ENCODE peak calls at places on chromosomes 4 and X, in eight cellular contexts. K is IMR-90, X is tibial artery, F is ovary, S is tibial nerve, U is HepG2, Y is endodermal cell, N is GM23338. H is an unnamed sample.

GRCh38 chr4:63396269-63396668 is 1013.0 kb downstream of the TECRL start:
- DNase-seq in K (no peak), X (no peak), F (no peak), S (no peak), U (no peak), Y (no peak), N (no peak), H (no peak)

GRCh38 chr4:7546809-7547367 is 112.2 kb upstream of the PSAPL1 start:
- DNase-seq in K (peak; percentile 67), X (no peak), F (no peak), S (no peak), U (no peak), Y (no peak), N (no peak), H (no peak)

GRCh38 chrX:50200907-50201306 is at the start of gene AKAP4:
- DNase-seq in K (no peak), X (no peak), F (no peak), S (no peak), U (no peak), Y (no peak), N (no peak), H (no peak)

GRCh38 chr4:144955104-144955503 is 142.9 kb downstream of the ANAPC10 start:
- DNase-seq in K (no peak), X (no peak), F (no peak), S (no peak), U (no peak), Y (no peak), N (no peak), H (no peak)

GRCh38 chr4:156931267-156931666 is 40.3 kb downstream of the PDGFC start:
- DNase-seq in K (peak; percentile 86), X (no peak), F (no peak), S (no peak), U (peak; percentile 70), Y (no peak), N (no peak), H (no peak)

GRCh38 chr4:150769845-150770244 is 187.9 kb downstream of the MAB21L2 start:
- DNase-seq in K (no peak), X (no peak), F (no peak), S (no peak), U (no peak), Y (no peak), N (no peak), H (no peak)

GRCh38 chr4:16269742-16270522 is 43.7 kb upstream of the TAPT1 start:
- DNase-seq in K (peak; percentile 55), X (no peak), F (no peak), S (no peak), U (no peak), Y (no peak), N (no peak), H (no peak)

GRCh38 chr4:76272091-76272490 is 20.6 kb downstream of the FAM47E start:
- DNase-seq in K (no peak), X (no peak), F (no peak), S (no peak), U (peak; percentile 21), Y (no peak), N (no peak), H (no peak)

GRCh38 chrX:119646515-119646914 is 40.3 kb upstream of the NKRF start:
- DNase-seq in K (no peak), X (no peak), F (no peak), S (no peak), U (no peak), Y (no peak), N (no peak), H (no peak)

GRCh38 chrX:9429767-9430166 is 35.1 kb upstream of the TBL1X start:
- DNase-seq in K (no peak), X (no peak), F (no peak), S (no peak), U (no peak), Y (no peak), N (no peak), H (no peak)

GRCh38 chr4:82948647-82949204 is 48.2 kb downstream of the THAP9 start:
- DNase-seq in K (peak; percentile 52), X (no peak), F (no peak), S (no peak), U (no peak), Y (no peak), N (no peak), H (no peak)

DNA sequence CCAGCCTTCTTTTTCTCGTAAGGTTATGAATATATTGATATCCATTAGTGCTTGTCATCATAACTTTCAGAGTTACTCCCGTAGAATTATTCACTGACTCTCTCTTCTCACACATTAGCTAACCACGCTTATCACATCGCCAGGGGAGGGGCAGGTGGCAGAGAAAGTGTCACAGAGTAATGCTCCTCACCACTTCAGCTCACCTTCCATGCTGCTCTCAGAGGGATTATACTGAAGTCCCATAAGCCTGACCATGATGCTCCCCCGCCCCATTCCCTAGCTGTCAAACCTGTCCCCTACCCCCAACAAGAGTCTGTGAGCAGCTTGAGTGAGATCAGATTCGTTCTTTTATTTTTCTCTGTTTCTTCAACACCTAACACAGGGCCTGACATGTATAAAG is 55.2 kb downstream of the RS1 start:
- DNase-seq in K (no peak), X (no peak), F (no peak), S (no peak), U (no peak), Y (no peak), N (no peak), H (no peak)
- H3K27ac ChIP-seq in K (no peak overlapping the region), X (no peak overlapping the region), F (no peak overlapping the region), S (no peak overlapping the region), U (no peak overlapping the region), Y (no peak overlapping the region), N (no peak overlapping the region), H (peak overlapping the region; percentile 42)

GRCh38 chrX:110004970-110005369 is 2.1 kb downstream of the TMEM164 start:
- DNase-seq in K (no peak), X (no peak), F (no peak), S (no peak), U (no peak), Y (no peak), N (no peak), H (no peak)
- H3K4me3 ChIP-seq in K (no peak overlapping the region), X (no peak overlapping the region), F (no peak overlapping the region), S (no peak overlapping the region), U (no peak overlapping the region), Y (no peak overlapping the region), N (no peak overlapping the region), H (peak overlapping the region; percentile 60)

DNA sequence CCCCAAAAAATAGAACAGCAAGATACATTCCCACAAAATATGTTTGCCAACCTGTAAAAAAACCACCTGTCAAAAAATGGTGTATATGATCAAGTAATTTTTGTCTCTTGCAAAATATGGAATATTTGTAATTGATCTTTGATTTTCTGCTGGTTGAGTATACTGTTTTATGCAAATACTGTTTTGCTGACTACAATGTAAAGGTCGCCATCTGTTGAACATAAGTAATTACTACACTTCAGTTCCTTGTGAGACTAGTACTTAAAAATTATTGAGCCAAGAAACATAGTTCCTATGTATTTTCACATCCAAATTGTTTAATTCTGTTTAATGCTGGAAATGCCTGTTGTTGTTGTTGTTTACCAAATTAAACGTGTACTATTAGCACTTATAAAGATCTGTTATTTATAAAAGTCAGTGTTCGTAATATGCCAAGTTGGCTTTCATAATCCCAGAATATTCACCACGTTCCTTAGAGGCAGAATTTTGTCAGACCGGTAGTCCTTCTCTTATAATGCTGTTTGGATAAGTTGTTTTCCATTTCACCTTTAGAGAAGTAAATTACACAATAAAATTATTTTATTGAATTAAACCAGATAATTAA is 144.2 kb downstream of the PDLIM5 start:
- DNase-seq in K (peak; percentile 74), X (no peak), F (no peak), S (no peak), U (peak; percentile 48), Y (no peak), N (peak; percentile 65), H (no peak)
- TF ChIP-seq CTCF in K (peak; percentile 74), X (peak; percentile 64), F (no peak), S (peak; percentile 51), U (peak; percentile 65), Y (peak; percentile 83), N (peak; percentile 87), H (peak; percentile 76)

DNA sequence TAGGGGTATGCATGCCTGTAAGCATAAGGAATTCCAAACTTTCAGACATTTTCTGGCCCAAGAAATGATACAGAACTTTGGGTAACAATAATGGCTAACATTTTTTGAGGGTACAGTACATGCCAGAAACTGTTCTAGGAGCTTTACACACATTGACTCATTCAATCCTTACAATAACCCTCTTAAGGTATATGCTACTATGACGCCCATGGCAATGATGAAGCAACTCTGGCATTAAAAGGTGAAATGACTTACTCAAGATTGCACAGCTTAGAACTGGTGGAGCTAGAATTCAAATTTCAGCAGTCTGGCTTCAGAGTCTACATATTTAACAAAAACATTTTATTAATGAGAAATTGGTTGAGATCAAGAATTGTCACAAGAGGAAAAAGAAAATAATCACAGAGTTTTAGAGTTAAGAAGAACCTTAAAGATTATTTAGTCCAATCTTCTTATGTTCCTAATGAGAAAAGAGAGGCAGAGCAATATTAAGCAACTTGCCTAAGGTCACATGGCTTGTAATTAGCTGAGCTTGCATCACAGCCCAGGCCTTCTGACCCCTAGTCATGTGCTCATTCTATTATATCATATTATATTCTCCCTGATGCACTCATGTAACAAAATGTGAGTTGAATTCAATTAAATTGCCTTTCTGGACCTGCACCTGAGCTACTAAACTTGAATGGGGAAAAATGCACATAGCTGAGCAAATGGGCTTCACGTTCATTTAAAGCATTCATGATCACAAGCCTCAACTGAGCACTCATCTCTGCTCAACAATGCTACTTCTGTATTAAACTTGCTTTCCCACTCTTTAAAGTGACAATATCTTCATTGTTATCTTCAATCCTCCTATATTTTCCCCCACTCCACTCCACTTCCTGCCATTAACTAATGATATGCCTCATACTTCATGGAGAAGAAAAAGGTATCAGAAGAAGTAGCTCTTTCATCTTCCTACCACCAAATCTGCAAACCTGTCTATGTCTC is 73.2 kb downstream of the ENOX2 start:
- DNase-seq in K (no peak), X (peak; percentile 21), F (no peak), S (no peak), U (no peak), Y (no peak), N (no peak), H (no peak)
- H3K27ac ChIP-seq in K (no peak overlapping the region), X (no peak overlapping the region), F (no peak overlapping the region), S (no peak overlapping the region), U (no peak overlapping the region), Y (no peak overlapping the region), N (no peak overlapping the region), H (peak overlapping the region; percentile 69)

H was measured in dorsolateral prefrontal cortex.